ENCODE peak calls at places on chromosomes 11 and 22, in six cellular contexts. I, M, S, R, C and V are unnamed samples.

GRCh38 chr22:30243671-30244465 is 2.7 kb downstream of the LIF start:
- DNase-seq in I (no peak), C (no peak), M (no peak), R (no peak), S (no peak), V (no peak)

GRCh38 chr11:85809881-85810280 is 1.1 kb downstream of the SYTL2 start:
- DNase-seq in I (no peak), C (no peak), M (peak), R (peak), S (no peak), V (no peak)

GRCh38 chr11:11179239-11179638 is 173.8 kb downstream of the CSNK2A3 start:
- DNase-seq in C (peak), I (no peak), M (no peak), R (no peak), S (no peak), V (no peak)

GRCh38 chr11:33598426-33599069 is 102.1 kb downstream of the C11orf91 start:
- DNase-seq in C (no peak), I (no peak), R (no peak), S (no peak), M (no peak), V (no peak)

GRCh38 chr11:62578541-62578940 is 4.8 kb upstream of the EEF1G start:
- DNase-seq in S (no peak), I (no peak), C (no peak), M (no peak), R (no peak), V (no peak)

GRCh38 chr11:29452131-29452530 is 564.7 kb downstream of the KCNA4 start:
- DNase-seq in R (no peak), I (no peak), C (peak), M (no peak), S (no peak), V (no peak)

GRCh38 chr11:86058360-86058759 is 10.5 kb downstream of the PICALM start:
- DNase-seq in S (no peak), M (no peak), C (no peak), R (no peak), I (no peak), V (no peak)

GRCh38 chr22:44023404-44024287 is 456 bp upstream of the PARVB start:
- DNase-seq in R (peak), M (peak), C (no peak), S (peak), I (no peak), V (no peak)

GRCh38 chr11:73493838-73494598 is 103.9 kb downstream of the FAM168A start:
- DNase-seq in C (peak), I (no peak), R (no peak), S (no peak), M (no peak), V (no peak)

GRCh38 chr22:26811717-26811992 is 154.3 kb downstream of the MIAT start:
- DNase-seq in C (no peak), I (no peak), S (no peak), M (no peak), R (no peak), V (no peak)

GRCh38 chr22:39278040-39278439 is 33.3 kb upstream of the PDGFB start:
- DNase-seq in I (no peak), C (no peak), R (no peak), M (no peak), S (no peak), V (no peak)

DNA sequence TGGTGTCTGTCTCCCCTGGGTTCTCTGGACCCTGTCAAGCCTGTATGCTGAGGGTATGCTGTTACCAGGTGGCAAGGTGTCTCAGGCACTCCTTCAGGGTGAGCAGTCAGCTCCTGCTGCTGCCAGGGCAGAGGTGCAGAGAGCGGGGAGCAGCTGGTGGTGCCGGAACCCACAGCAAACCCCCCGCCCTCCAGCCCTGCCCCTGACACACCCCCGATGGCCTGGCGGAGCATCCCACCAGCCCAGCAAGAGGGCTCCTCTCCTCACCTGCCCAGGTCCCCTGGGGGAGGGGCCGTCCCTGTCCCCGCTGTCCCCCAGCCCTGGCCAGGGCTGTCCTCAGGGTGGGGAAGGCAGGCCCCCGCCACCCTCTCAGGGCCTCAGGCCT is 12.0 kb upstream of the PIM3 start:
- DNase-seq in S (no peak), R (no peak), I (no peak), M (no peak), C (no peak), V (no peak)
- H3K4me3 ChIP-seq in S (peak), R (no peak), I (no peak), M (no peak), C (no peak), V (peak)

GRCh38 chr22:35725521-35725920 is 7.8 kb downstream of the APOL5 start:
- DNase-seq in I (no peak), C (no peak), S (no peak), M (no peak), R (no peak), V (no peak)

GRCh38 chr22:35726398-35726797 is 8.7 kb downstream of the APOL5 start:
- DNase-seq in S (no peak), I (no peak), R (no peak), M (no peak), C (no peak), V (no peak)

GRCh38 chr22:35728639-35729308 is 11.1 kb downstream of the APOL5 start:
- DNase-seq in R (no peak), C (no peak), M (no peak), I (no peak), S (peak), V (no peak)

GRCh38 chr22:35727436-35727835 is 9.8 kb downstream of the APOL5 start:
- DNase-seq in R (no peak), M (no peak), S (no peak), C (no peak), I (no peak), V (no peak)

DNA sequence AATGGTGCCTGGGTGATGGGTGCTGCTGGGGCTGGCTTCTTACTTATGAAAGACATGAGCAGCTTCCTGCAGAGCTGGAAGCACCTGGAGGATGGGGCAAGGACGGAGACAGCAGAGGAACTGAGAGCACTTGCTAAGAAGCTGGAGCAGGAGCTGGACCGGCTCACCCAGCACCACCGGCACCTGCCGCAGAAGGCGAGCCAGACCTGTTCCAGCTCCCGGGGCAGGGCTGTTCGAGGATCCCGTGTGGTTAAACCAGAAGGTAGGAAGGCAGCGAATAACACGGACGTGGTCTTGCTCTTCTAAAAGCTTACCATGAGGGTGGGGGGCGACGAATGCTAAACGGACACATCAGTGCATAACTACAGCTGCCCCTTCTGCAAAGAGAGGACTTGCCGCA is 9.3 kb downstream of the APOL5 start:
- DNase-seq in I (no peak), M (no peak), C (no peak), R (no peak), S (no peak), V (no peak)
- H3K4me3 ChIP-seq in I (no peak), M (no peak), C (no peak), R (no peak), S (no peak), V (no peak)

GRCh38 chr11:131274233-131274632 is 96.2 kb upstream of the NTM start:
- DNase-seq in M (no peak), R (no peak), C (no peak), S (no peak), I (no peak), V (no peak)
- H3K4me3 ChIP-seq in M (no peak), R (no peak), C (no peak), S (no peak), I (no peak), V (no peak)

GRCh38 chr11:102869354-102869753 is 5.4 kb downstream of the MMP12 start:
- DNase-seq in M (no peak), S (no peak), C (no peak), R (no peak), I (peak), V (no peak)

GRCh38 chr11:102864724-102865123 is 10.1 kb downstream of the MMP12 start:
- DNase-seq in I (no peak), M (no peak), S (no peak), C (no peak), R (no peak), V (no peak)

GRCh38 chr11:102868359-102868758 is 6.4 kb downstream of the MMP12 start:
- DNase-seq in R (no peak), C (no peak), M (no peak), S (no peak), I (no peak), V (no peak)
- H3K4me3 ChIP-seq in R (no peak), C (no peak), M (no peak), S (no peak), I (no peak), V (no peak)

DNA sequence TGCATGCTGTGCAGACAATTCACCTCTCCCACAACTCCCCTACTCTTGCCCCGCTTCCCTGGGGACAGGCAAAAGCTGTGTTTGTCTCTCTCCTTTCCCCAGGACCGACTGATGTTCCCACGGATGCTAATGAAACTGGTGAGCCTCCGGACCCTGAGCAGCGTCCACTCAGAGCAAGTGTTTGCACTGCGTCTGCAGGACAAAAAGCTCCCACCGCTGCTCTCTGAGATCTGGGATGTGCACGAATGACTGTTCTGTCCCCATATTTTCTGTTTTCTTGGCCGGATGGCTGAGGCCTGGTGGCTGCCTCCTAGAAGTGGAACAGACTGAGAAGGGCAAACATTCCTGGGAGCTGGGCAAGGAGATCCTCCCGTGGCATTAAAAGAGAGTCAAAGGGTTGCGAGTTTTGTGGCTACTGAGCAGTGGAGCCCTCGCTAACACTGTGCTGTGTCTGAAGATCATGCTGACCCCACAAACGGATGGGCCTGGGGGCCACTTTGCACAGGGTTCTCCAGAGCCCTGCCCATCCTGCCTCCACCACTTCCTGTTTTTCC is 1.4 kb upstream of the MADD start:
- DNase-seq in M (no peak), S (no peak), R (no peak), I (no peak), C (no peak), V (no peak)
- H3K4me3 ChIP-seq in M (peak), S (peak), R (peak), I (peak), C (peak), V (no peak)